ENCODE peak calls at places on chromosomes 1 and 21, in eight cellular contexts. K is omental fat pad, O is lower leg skin, B is pancreas, L is WTC11, S is nephron progenitor cell, H is fibroblast of lung, D is heart right ventricle. W is an unnamed sample.

GRCh38 chr21:45987121-45987711 is 5.6 kb downstream of the COL6A1 start:
- DNase-seq in B (peak; percentile 80), O (no peak), L (peak; percentile 8), S (no peak), H (no peak), K (no peak), D (peak; percentile 11), W (peak; percentile 17)

GRCh38 chr1:203286161-203286984 is 18.9 kb upstream of the BTG2 start:
- DNase-seq in H (no peak), D (no peak), L (no peak), O (no peak), K (no peak), S (no peak), B (no peak), W (no peak)

GRCh38 chr1:91526496-91526895 is 25.8 kb downstream of the CDC7 start:
- DNase-seq in K (no peak), O (no peak), S (no peak), L (no peak), D (no peak), H (peak; percentile 99), B (no peak), W (no peak)

GRCh38 chr1:48019714-48020315 is 22.6 kb upstream of the TRABD2B start:
- DNase-seq in S (peak; percentile 36), B (no peak), H (peak; percentile 36), K (no peak), L (no peak), D (peak; percentile 55), O (peak; percentile 33), W (no peak)

GRCh38 chr1:155125946-155126493 is 1.7 kb upstream of the EFNA1 start:
- DNase-seq in H (peak; percentile 35), D (peak; percentile 61), S (peak; percentile 64), B (peak; percentile 83), O (no peak), L (peak; percentile 52), K (no peak), W (no peak)

GRCh38 chr1:19815801-19816736 is 986 bp upstream of the RNF186 start:
- DNase-seq in B (peak; percentile 95), K (no peak), S (no peak), L (no peak), D (no peak), H (no peak), O (no peak), W (no peak)

GRCh38 chr1:151606384-151606783 is 5.5 kb upstream of the SNX27 start:
- DNase-seq in O (no peak), S (no peak), L (no peak), D (no peak), K (no peak), H (no peak), B (no peak), W (no peak)

GRCh38 chr1:27445177-27445936 is 44.6 kb downstream of the WASF2 start:
- DNase-seq in L (no peak), K (no peak), S (no peak), D (no peak), H (no peak), B (no peak), O (no peak), W (no peak)

GRCh38 chr1:22673486-22674409 is 20.7 kb downstream of the C1QB start:
- DNase-seq in B (no peak), L (peak; percentile 67), K (peak; percentile 61), D (peak; percentile 45), O (no peak), H (peak; percentile 70), S (peak; percentile 71), W (no peak)

GRCh38 chr1:61269648-61270047 is 187.3 kb downstream of the NFIA start:
- DNase-seq in S (no peak), O (no peak), K (no peak), H (no peak), B (no peak), L (no peak), D (no peak), W (no peak)

GRCh38 chr1:198300451-198300850 is 143.7 kb downstream of the NEK7 start:
- DNase-seq in O (no peak), K (no peak), S (no peak), B (no peak), H (no peak), L (no peak), D (no peak), W (no peak)

GRCh38 chr1:94709891-94710581 is 110.1 kb upstream of the SLC44A3 start:
- DNase-seq in K (no peak), B (no peak), H (no peak), L (no peak), O (peak; percentile 71), S (no peak), D (no peak), W (no peak)

GRCh38 chr1:73862343-73862742 is 335.6 kb downstream of the LRRIQ3 start:
- DNase-seq in B (no peak), S (no peak), D (no peak), K (no peak), O (no peak), H (no peak), L (no peak), W (no peak)

GRCh38 chr1:14925336-14926136 is 228.0 kb upstream of the TMEM51 start:
- DNase-seq in L (no peak), H (no peak), D (no peak), O (no peak), K (no peak), B (no peak), S (no peak), W (no peak)

GRCh38 chr1:14923400-14924011 is 230.0 kb upstream of the TMEM51 start:
- DNase-seq in L (no peak), B (peak; percentile 71), K (no peak), O (no peak), H (no peak), D (no peak), S (no peak), W (no peak)

GRCh38 chr1:14926214-14926613 is 227.3 kb upstream of the TMEM51 start:
- DNase-seq in S (no peak), O (no peak), L (no peak), H (no peak), B (no peak), K (no peak), D (no peak), W (no peak)

GRCh38 chr1:14924012-14924452 is 229.5 kb upstream of the TMEM51 start:
- DNase-seq in S (peak; percentile 81), O (no peak), H (peak; percentile 61), K (no peak), D (peak; percentile 73), B (peak; percentile 85), L (peak; percentile 51), W (peak; percentile 63)

DNA sequence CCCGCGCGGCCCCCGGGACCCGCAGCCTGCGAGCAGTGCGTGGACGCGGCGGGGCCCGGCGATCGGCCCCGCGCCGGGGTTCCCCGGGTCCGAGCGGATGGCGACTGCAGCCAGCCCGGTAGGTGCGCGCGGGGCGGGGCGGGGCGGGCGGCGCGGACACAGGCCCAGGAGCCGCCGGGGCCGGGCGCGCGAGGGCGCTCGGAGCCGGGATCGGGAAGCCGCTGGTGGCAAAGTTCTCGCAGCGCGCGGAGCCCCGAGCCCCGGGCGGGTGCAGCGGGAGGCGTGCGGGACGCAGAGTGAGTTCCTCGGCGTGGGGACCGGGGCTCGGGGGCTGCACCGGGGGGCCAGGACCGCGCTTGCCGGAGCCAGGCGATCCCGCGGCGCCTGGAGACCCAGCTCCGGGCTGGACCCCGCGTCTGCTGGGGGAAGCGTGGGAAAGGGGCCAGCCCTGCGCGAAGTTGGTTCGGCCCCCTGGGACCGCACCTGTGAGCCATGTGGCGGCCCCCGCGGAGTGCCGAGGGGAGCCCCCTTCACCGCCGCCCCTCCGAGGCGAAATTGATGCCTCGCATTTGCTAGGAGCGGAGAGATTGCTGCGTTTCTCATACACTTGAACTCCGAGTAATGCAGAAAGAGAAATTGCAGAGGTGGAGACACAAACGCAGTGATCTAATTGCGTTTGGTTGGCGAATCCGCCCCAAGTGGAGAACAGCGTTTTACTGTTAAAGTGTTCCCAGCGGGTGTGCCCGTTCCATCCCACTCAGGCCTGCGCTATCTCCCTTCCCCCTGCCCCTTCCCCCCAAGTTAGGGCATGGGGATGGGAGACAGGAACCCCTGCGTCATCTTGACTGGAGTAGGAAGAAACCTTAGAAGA is 228.9 kb upstream of the TMEM51 start:
- DNase-seq in B (peak; percentile 84), K (no peak), L (no peak), O (no peak), H (peak; percentile 50), D (peak; percentile 61), S (peak; percentile 59), W (peak; percentile 62)
- TF ChIP-seq CTCF in B (no peak), K (no peak), L (no peak), O (no peak), H (no peak), D (no peak), S (no peak), W (no peak)

DNA sequence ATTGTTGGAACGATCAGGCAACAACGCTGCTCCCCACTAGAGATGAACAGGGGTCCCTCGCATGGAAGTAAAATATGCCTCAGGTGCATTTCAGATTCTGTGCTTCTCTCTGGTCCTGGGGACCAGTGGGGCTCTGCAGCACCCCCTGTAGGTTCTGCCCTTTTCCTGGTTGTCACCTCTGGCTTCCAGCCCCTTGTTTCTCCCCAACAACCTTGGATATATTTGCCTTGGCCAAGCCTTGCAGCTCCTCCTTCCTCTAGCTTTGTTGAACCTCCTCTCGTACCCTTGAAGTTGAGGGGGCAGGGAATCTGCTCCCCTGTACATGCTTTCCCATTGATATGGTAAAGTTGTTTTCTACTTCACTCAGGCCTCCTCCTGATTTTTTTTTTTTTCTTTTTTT is 5.4 kb upstream of the RGSL1 start:
- DNase-seq in S (no peak), K (no peak), L (peak; percentile 20), B (no peak), H (no peak), D (no peak), O (no peak), W (no peak)
- TF ChIP-seq CTCF in S (no peak), K (no peak), L (no peak), B (no peak), H (no peak), D (no peak), O (no peak), W (no peak)

DNA sequence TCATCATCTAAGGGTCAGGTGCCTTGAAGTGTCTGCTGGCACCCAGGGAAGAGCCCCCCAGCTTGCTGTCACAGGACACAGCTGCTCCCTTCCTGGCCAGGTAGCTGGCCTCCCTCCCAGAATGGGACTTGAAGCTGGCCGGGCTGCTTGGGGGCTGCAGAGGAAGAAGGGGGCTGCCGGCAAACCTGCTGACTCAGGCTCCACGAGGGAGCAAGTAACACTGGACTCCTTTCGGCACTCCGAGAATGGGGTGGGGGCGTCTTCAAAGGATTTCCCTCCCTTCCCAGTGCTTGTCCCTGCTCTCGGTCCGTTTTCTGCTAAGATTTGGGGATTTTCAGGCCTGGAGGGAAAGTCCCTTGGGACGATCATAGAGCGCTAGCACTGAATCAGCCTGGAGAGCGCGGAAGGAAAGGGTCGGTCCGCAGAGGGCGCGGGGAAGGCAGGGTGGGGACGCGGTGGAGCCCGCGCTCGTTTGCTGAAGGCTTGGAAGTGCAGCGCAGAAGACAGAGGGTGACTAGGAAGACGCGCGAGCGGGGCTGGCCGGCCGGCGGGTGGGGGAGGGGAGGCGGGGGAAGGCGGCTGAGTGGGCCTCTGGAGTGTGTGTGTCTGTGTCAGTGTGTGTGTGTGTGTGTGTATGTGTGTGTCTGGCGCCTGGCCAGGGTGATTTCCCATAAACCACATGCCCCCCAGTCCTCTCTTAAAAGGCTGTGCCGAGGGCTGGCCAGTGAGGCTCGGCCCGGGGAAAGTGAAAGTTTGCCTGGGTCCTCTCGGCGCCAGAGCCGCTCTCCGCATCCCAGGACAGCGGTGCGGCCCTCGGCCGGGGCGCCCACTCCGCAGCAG is at the start of gene CSF1:
- DNase-seq in H (peak; percentile 94), B (peak; percentile 88), S (peak; percentile 71), K (peak; percentile 81), D (peak; percentile 83), O (peak; percentile 83), L (peak; percentile 55), W (peak; percentile 58)
- TF ChIP-seq CTCF in H (no peak), B (no peak), S (no peak), K (no peak), D (no peak), O (no peak), L (no peak), W (no peak)

GRCh38 chr21:34795152-34796141 is 126.7 kb downstream of the CLIC6 start:
- DNase-seq in B (no peak), H (peak; percentile 77), L (no peak), K (no peak), S (no peak), D (no peak), O (no peak), W (no peak)
- TF ChIP-seq CTCF in B (no peak), H (peak; percentile 20), L (no peak), K (no peak), S (no peak), D (no peak), O (no peak), W (no peak)

W was measured in mesothelial cell of epicardium.